ENCODE peak calls at places on chromosomes 6 and 20, in ten cellular contexts. One of them, this sample, is unnamed.

GRCh38 chr6:134347916-134348805 is 30.2 kb upstream of the SGK1 start:
- DNase-seq in CD8-positive, alpha-beta T cell: no peak
- DNase-seq in fibroblast of pulmonary artery: peak; percentile 91
- DNase-seq in RWPE1: no peak
- DNase-seq in left lung: no peak
- DNase-seq in psoas muscle: peak; percentile 72
- DNase-seq in nephron progenitor cell: no peak
- DNase-seq in AG09319: no peak
- DNase-seq in fibroblast of the aortic adventitia: peak; percentile 93
- DNase-seq in hepatocyte: no peak
- DNase-seq in this sample: no peak

GRCh38 chr6:39420300-39421265 is 98.1 kb upstream of the KCNK16 start:
- DNase-seq in CD8-positive, alpha-beta T cell: no peak
- DNase-seq in fibroblast of pulmonary artery: peak; percentile 32
- DNase-seq in RWPE1: no peak
- DNase-seq in left lung: no peak
- DNase-seq in psoas muscle: no peak
- DNase-seq in nephron progenitor cell: no peak
- DNase-seq in AG09319: no peak
- DNase-seq in fibroblast of the aortic adventitia: no peak
- DNase-seq in hepatocyte: no peak
- DNase-seq in this sample: no peak

GRCh38 chr6:128112494-128112893 is 211.6 kb upstream of the THEMIS start:
- DNase-seq in CD8-positive, alpha-beta T cell: no peak
- DNase-seq in fibroblast of pulmonary artery: no peak
- DNase-seq in RWPE1: no peak
- DNase-seq in left lung: no peak
- DNase-seq in psoas muscle: no peak
- DNase-seq in nephron progenitor cell: no peak
- DNase-seq in AG09319: no peak
- DNase-seq in fibroblast of the aortic adventitia: peak; percentile 17
- DNase-seq in hepatocyte: peak; percentile 6
- DNase-seq in this sample: peak; percentile 4

GRCh38 chr20:18164356-18164755 is 26.7 kb downstream of the KAT14 start:
- DNase-seq in CD8-positive, alpha-beta T cell: no peak
- DNase-seq in fibroblast of pulmonary artery: no peak
- DNase-seq in RWPE1: no peak
- DNase-seq in left lung: no peak
- DNase-seq in psoas muscle: no peak
- DNase-seq in nephron progenitor cell: no peak
- DNase-seq in AG09319: no peak
- DNase-seq in fibroblast of the aortic adventitia: peak; percentile 3
- DNase-seq in hepatocyte: no peak
- DNase-seq in this sample: no peak

GRCh38 chr6:142883011-142883410 is 62.0 kb downstream of the HIVEP2 start:
- DNase-seq in CD8-positive, alpha-beta T cell: no peak
- DNase-seq in fibroblast of pulmonary artery: peak; percentile 91
- DNase-seq in RWPE1: no peak
- DNase-seq in left lung: no peak
- DNase-seq in psoas muscle: no peak
- DNase-seq in nephron progenitor cell: no peak
- DNase-seq in AG09319: no peak
- DNase-seq in fibroblast of the aortic adventitia: peak; percentile 93
- DNase-seq in hepatocyte: no peak
- DNase-seq in this sample: no peak

GRCh38 chr6:43934803-43935602 is 165.0 kb downstream of the VEGFA start:
- DNase-seq in CD8-positive, alpha-beta T cell: no peak
- DNase-seq in fibroblast of pulmonary artery: no peak
- DNase-seq in RWPE1: no peak
- DNase-seq in left lung: peak; percentile 11
- DNase-seq in psoas muscle: peak; percentile 31
- DNase-seq in nephron progenitor cell: no peak
- DNase-seq in AG09319: no peak
- DNase-seq in fibroblast of the aortic adventitia: no peak
- DNase-seq in hepatocyte: no peak
- DNase-seq in this sample: no peak

GRCh38 chr6:170037541-170038250 is 253.2 kb downstream of the DLL1 start:
- DNase-seq in CD8-positive, alpha-beta T cell: no peak
- DNase-seq in fibroblast of pulmonary artery: no peak
- DNase-seq in RWPE1: no peak
- DNase-seq in left lung: peak; percentile 29
- DNase-seq in psoas muscle: no peak
- DNase-seq in nephron progenitor cell: no peak
- DNase-seq in AG09319: no peak
- DNase-seq in fibroblast of the aortic adventitia: no peak
- DNase-seq in hepatocyte: no peak
- DNase-seq in this sample: no peak

GRCh38 chr6:47098570-47098993 is 56.5 kb upstream of the ADGRF1 start:
- DNase-seq in CD8-positive, alpha-beta T cell: no peak
- DNase-seq in fibroblast of pulmonary artery: peak; percentile 96
- DNase-seq in RWPE1: peak; percentile 38
- DNase-seq in left lung: no peak
- DNase-seq in psoas muscle: no peak
- DNase-seq in nephron progenitor cell: no peak
- DNase-seq in AG09319: peak; percentile 87
- DNase-seq in fibroblast of the aortic adventitia: peak; percentile 78
- DNase-seq in hepatocyte: peak; percentile 73
- DNase-seq in this sample: no peak

GRCh38 chr6:44805239-44805849 is 417.8 kb downstream of the CDC5L start:
- DNase-seq in CD8-positive, alpha-beta T cell: no peak
- DNase-seq in fibroblast of pulmonary artery: peak; percentile 28
- DNase-seq in RWPE1: no peak
- DNase-seq in left lung: no peak
- DNase-seq in psoas muscle: no peak
- DNase-seq in nephron progenitor cell: no peak
- DNase-seq in AG09319: peak; percentile 23
- DNase-seq in fibroblast of the aortic adventitia: peak; percentile 53
- DNase-seq in hepatocyte: no peak
- DNase-seq in this sample: no peak

GRCh38 chr6:28769626-28770402 is 154.0 kb downstream of the TRIM27 start:
- DNase-seq in CD8-positive, alpha-beta T cell: no peak
- DNase-seq in fibroblast of pulmonary artery: peak; percentile 24
- DNase-seq in RWPE1: peak; percentile 53
- DNase-seq in left lung: no peak
- DNase-seq in psoas muscle: no peak
- DNase-seq in nephron progenitor cell: peak; percentile 56
- DNase-seq in AG09319: no peak
- DNase-seq in fibroblast of the aortic adventitia: peak; percentile 26
- DNase-seq in hepatocyte: peak; percentile 58
- DNase-seq in this sample: no peak

GRCh38 chr6:32837651-32838113 is 857 bp downstream of the TAP2 start:
- DNase-seq in CD8-positive, alpha-beta T cell: no peak
- DNase-seq in fibroblast of pulmonary artery: no peak
- DNase-seq in RWPE1: peak; percentile 50
- DNase-seq in left lung: no peak
- DNase-seq in psoas muscle: no peak
- DNase-seq in nephron progenitor cell: no peak
- DNase-seq in AG09319: no peak
- DNase-seq in fibroblast of the aortic adventitia: no peak
- DNase-seq in hepatocyte: no peak
- DNase-seq in this sample: no peak

GRCh38 chr6:29747688-29748250 is 24.5 kb downstream of the HLA-F start:
- DNase-seq in CD8-positive, alpha-beta T cell: no peak
- DNase-seq in fibroblast of pulmonary artery: no peak
- DNase-seq in RWPE1: no peak
- DNase-seq in left lung: no peak
- DNase-seq in psoas muscle: no peak
- DNase-seq in nephron progenitor cell: no peak
- DNase-seq in AG09319: no peak
- DNase-seq in fibroblast of the aortic adventitia: no peak
- DNase-seq in hepatocyte: no peak
- DNase-seq in this sample: no peak

GRCh38 chr6:147660334-147661311 is 152.1 kb downstream of the SAMD5 start:
- DNase-seq in CD8-positive, alpha-beta T cell: no peak
- DNase-seq in fibroblast of pulmonary artery: no peak
- DNase-seq in RWPE1: no peak
- DNase-seq in left lung: no peak
- DNase-seq in psoas muscle: no peak
- DNase-seq in nephron progenitor cell: no peak
- DNase-seq in AG09319: no peak
- DNase-seq in fibroblast of the aortic adventitia: no peak
- DNase-seq in hepatocyte: no peak
- DNase-seq in this sample: no peak

GRCh38 chr6:111788779-111789276 is 84.4 kb downstream of the FYN start:
- DNase-seq in CD8-positive, alpha-beta T cell: no peak
- DNase-seq in fibroblast of pulmonary artery: peak; percentile 51
- DNase-seq in RWPE1: no peak
- DNase-seq in left lung: no peak
- DNase-seq in psoas muscle: no peak
- DNase-seq in nephron progenitor cell: no peak
- DNase-seq in AG09319: no peak
- DNase-seq in fibroblast of the aortic adventitia: no peak
- DNase-seq in hepatocyte: no peak
- DNase-seq in this sample: no peak

DNA sequence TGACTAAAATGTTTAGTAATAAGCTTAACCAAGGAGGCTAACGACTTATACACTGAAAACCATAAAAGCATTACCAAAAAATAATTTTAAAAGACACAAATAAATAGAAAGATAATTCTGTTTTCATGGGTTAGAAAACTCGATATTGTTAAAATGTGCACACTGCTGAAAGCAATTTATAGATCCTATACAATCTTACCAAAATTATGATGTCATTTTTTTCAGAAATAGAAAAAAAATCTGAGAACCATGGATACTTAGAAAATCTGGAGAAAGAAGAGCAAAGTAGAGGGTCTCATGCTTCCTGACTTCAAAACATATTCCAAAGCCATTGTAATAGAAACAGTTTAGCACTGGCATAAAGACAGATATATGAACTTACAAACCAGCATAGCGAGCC is 46.6 kb downstream of the HCRTR2 start:
- DNase-seq in CD8-positive, alpha-beta T cell: no peak
- DNase-seq in fibroblast of pulmonary artery: no peak
- DNase-seq in RWPE1: no peak
- DNase-seq in left lung: no peak
- DNase-seq in psoas muscle: no peak
- DNase-seq in nephron progenitor cell: no peak
- DNase-seq in AG09319: no peak
- DNase-seq in fibroblast of the aortic adventitia: no peak
- DNase-seq in hepatocyte: no peak
- DNase-seq in this sample: no peak
- TF ChIP-seq CTCF in CD8-positive, alpha-beta T cell: no peak
- TF ChIP-seq CTCF in fibroblast of pulmonary artery: no peak
- TF ChIP-seq CTCF in RWPE1: no peak
- TF ChIP-seq CTCF in left lung: no peak
- TF ChIP-seq CTCF in psoas muscle: no peak
- TF ChIP-seq CTCF in nephron progenitor cell: no peak
- TF ChIP-seq CTCF in AG09319: no peak
- TF ChIP-seq CTCF in fibroblast of the aortic adventitia: no peak
- TF ChIP-seq CTCF in hepatocyte: no peak
- TF ChIP-seq CTCF in this sample: no peak

DNA sequence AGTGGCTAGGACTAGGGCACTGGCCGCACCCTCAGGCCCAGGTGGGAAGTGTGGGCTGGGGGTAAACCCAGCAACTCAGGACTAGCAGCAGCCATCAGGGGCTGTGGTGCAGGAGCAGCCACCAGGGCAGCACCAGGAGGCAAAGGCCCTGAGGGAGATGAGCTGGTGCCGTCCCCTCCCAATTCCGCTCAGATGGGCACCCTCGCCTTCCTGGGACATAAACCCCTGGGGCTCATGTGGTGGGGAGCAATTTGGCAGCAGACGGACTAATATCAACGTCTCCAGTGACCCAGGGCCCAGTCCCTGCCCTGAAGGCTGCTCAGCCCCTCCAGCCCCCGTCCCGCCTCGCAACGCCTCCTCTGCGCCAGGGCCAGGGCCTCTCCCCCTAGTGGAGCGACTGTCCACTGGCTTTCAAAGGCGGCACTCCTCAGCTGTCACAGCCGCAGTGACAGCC is 349.7 kb downstream of the ZFAND3 start:
- DNase-seq in CD8-positive, alpha-beta T cell: no peak
- DNase-seq in fibroblast of pulmonary artery: no peak
- DNase-seq in RWPE1: no peak
- DNase-seq in left lung: no peak
- DNase-seq in psoas muscle: no peak
- DNase-seq in nephron progenitor cell: no peak
- DNase-seq in AG09319: no peak
- DNase-seq in fibroblast of the aortic adventitia: no peak
- DNase-seq in hepatocyte: no peak
- DNase-seq in this sample: no peak
- TF ChIP-seq CTCF in CD8-positive, alpha-beta T cell: no peak
- TF ChIP-seq CTCF in fibroblast of pulmonary artery: no peak
- TF ChIP-seq CTCF in RWPE1: no peak
- TF ChIP-seq CTCF in left lung: no peak
- TF ChIP-seq CTCF in psoas muscle: peak; percentile 8
- TF ChIP-seq CTCF in nephron progenitor cell: no peak
- TF ChIP-seq CTCF in AG09319: no peak
- TF ChIP-seq CTCF in fibroblast of the aortic adventitia: no peak
- TF ChIP-seq CTCF in hepatocyte: no peak
- TF ChIP-seq CTCF in this sample: no peak

GRCh38 chr6:76275746-76276145 is 203.3 kb upstream of the IMPG1 start:
- DNase-seq in CD8-positive, alpha-beta T cell: no peak
- DNase-seq in fibroblast of pulmonary artery: no peak
- DNase-seq in RWPE1: no peak
- DNase-seq in left lung: no peak
- DNase-seq in psoas muscle: no peak
- DNase-seq in nephron progenitor cell: no peak
- DNase-seq in AG09319: no peak
- DNase-seq in fibroblast of the aortic adventitia: no peak
- DNase-seq in hepatocyte: no peak
- DNase-seq in this sample: no peak
- TF ChIP-seq CTCF in CD8-positive, alpha-beta T cell: no peak
- TF ChIP-seq CTCF in fibroblast of pulmonary artery: no peak
- TF ChIP-seq CTCF in RWPE1: no peak
- TF ChIP-seq CTCF in left lung: no peak
- TF ChIP-seq CTCF in psoas muscle: no peak
- TF ChIP-seq CTCF in nephron progenitor cell: no peak
- TF ChIP-seq CTCF in AG09319: no peak
- TF ChIP-seq CTCF in fibroblast of the aortic adventitia: no peak
- TF ChIP-seq CTCF in hepatocyte: no peak
- TF ChIP-seq CTCF in this sample: no peak

GRCh38 chr20:37676440-37676839 is 17.4 kb upstream of the CTNNBL1 start:
- DNase-seq in CD8-positive, alpha-beta T cell: no peak
- DNase-seq in fibroblast of pulmonary artery: no peak
- DNase-seq in RWPE1: no peak
- DNase-seq in left lung: no peak
- DNase-seq in psoas muscle: no peak
- DNase-seq in nephron progenitor cell: no peak
- DNase-seq in AG09319: no peak
- DNase-seq in fibroblast of the aortic adventitia: no peak
- DNase-seq in hepatocyte: no peak
- DNase-seq in this sample: no peak

GRCh38 chr20:37673429-37673828 is 20.4 kb upstream of the CTNNBL1 start:
- DNase-seq in CD8-positive, alpha-beta T cell: no peak
- DNase-seq in fibroblast of pulmonary artery: no peak
- DNase-seq in RWPE1: no peak
- DNase-seq in left lung: no peak
- DNase-seq in psoas muscle: no peak
- DNase-seq in nephron progenitor cell: no peak
- DNase-seq in AG09319: no peak
- DNase-seq in fibroblast of the aortic adventitia: no peak
- DNase-seq in hepatocyte: no peak
- DNase-seq in this sample: no peak

GRCh38 chr20:37680420-37680819 is 13.4 kb upstream of the CTNNBL1 start:
- DNase-seq in CD8-positive, alpha-beta T cell: no peak
- DNase-seq in fibroblast of pulmonary artery: no peak
- DNase-seq in RWPE1: no peak
- DNase-seq in left lung: no peak
- DNase-seq in psoas muscle: no peak
- DNase-seq in nephron progenitor cell: no peak
- DNase-seq in AG09319: no peak
- DNase-seq in fibroblast of the aortic adventitia: no peak
- DNase-seq in hepatocyte: peak; percentile 26
- DNase-seq in this sample: no peak

GRCh38 chr20:37681384-37681977 is 12.3 kb upstream of the CTNNBL1 start:
- DNase-seq in CD8-positive, alpha-beta T cell: no peak
- DNase-seq in fibroblast of pulmonary artery: no peak
- DNase-seq in RWPE1: no peak
- DNase-seq in left lung: no peak
- DNase-seq in psoas muscle: no peak
- DNase-seq in nephron progenitor cell: peak; percentile 28
- DNase-seq in AG09319: no peak
- DNase-seq in fibroblast of the aortic adventitia: no peak
- DNase-seq in hepatocyte: no peak
- DNase-seq in this sample: no peak

GRCh38 chr20:37677969-37678610 is 15.7 kb upstream of the CTNNBL1 start:
- DNase-seq in CD8-positive, alpha-beta T cell: no peak
- DNase-seq in fibroblast of pulmonary artery: no peak
- DNase-seq in RWPE1: no peak
- DNase-seq in left lung: no peak
- DNase-seq in psoas muscle: no peak
- DNase-seq in nephron progenitor cell: no peak
- DNase-seq in AG09319: no peak
- DNase-seq in fibroblast of the aortic adventitia: no peak
- DNase-seq in hepatocyte: no peak
- DNase-seq in this sample: no peak
- TF ChIP-seq CTCF in CD8-positive, alpha-beta T cell: no peak
- TF ChIP-seq CTCF in fibroblast of pulmonary artery: no peak
- TF ChIP-seq CTCF in RWPE1: no peak
- TF ChIP-seq CTCF in left lung: no peak
- TF ChIP-seq CTCF in psoas muscle: no peak
- TF ChIP-seq CTCF in nephron progenitor cell: no peak
- TF ChIP-seq CTCF in AG09319: no peak
- TF ChIP-seq CTCF in fibroblast of the aortic adventitia: no peak
- TF ChIP-seq CTCF in hepatocyte: no peak
- TF ChIP-seq CTCF in this sample: no peak

This sample was measured in GM20000.